ENCODE peak calls at places on chromosomes 4 and X, in five cellular contexts. U, V, E, M and C are unnamed samples. For H3K4me1 and H3K27me3, the result is how much of the 10 kb centered on the place peaks cover.

GRCh38 chr4:105088110-105088879 is 58.4 kb upstream of the TET2 start:
- DNase-seq in U (peak), V (no peak), E (peak), M (no peak), C (peak)

GRCh38 chr4:137749466-137749865 is 217.2 kb upstream of the PCDH18 start:
- DNase-seq in U (no peak), V (no peak), E (no peak), M (no peak), C (peak)

GRCh38 chr4:177356191-177356590 is 46.5 kb downstream of the NEIL3 start:
- DNase-seq in U (no peak), V (no peak), E (no peak), M (no peak), C (peak)

GRCh38 chr4:7103031-7103598 is 35.3 kb upstream of the GRPEL1 start:
- DNase-seq in U (peak), V (peak), E (peak), M (peak), C (peak)

GRCh38 chrX:106752101-106752678 is 25.7 kb downstream of the RNF128 start:
- DNase-seq in U (no peak), V (no peak), E (no peak), M (no peak), C (peak)

GRCh38 chr4:116180056-116180690 is 905.2 kb downstream of the TRAM1L1 start:
- DNase-seq in U (no peak), V (no peak), E (no peak), M (no peak), C (peak)

GRCh38 chr4:131613824-131614216 is 1535.3 kb upstream of the PCDH10 start:
- DNase-seq in U (no peak), V (no peak), E (no peak), M (no peak), C (no peak)

GRCh38 chr4:185911556-185912064 is 99.6 kb upstream of the SORBS2 start:
- DNase-seq in U (no peak), V (no peak), E (no peak), M (no peak), C (no peak)

GRCh38 chr4:126924237-126924636 is 708.5 kb upstream of the INTU start:
- DNase-seq in U (no peak), V (no peak), E (no peak), M (no peak), C (no peak)

GRCh38 chrX:10634681-10635161 is 14.3 kb upstream of the MID1 start:
- DNase-seq in U (no peak), V (no peak), E (peak), M (no peak), C (peak)

GRCh38 chr4:88737304-88738015 is 39.8 kb upstream of the NAP1L5 start:
- DNase-seq in U (no peak), V (peak), E (peak), M (peak), C (peak)

GRCh38 chr4:176805155-176805554 is 12.4 kb upstream of the VEGFC start:
- DNase-seq in U (no peak), V (no peak), E (no peak), M (no peak), C (peak)

GRCh38 chr4:154998284-154998683 is 210.2 kb upstream of the NPY2R start:
- DNase-seq in U (no peak), V (no peak), E (no peak), M (no peak), C (no peak)

GRCh38 chr4:188624370-188624769 is 485.1 kb downstream of the TRIML1 start:
- DNase-seq in U (no peak), V (no peak), E (no peak), M (peak), C (no peak)

GRCh38 chr4:82733636-82734035 is 65.0 kb downstream of the SCD5 start:
- DNase-seq in U (no peak), V (no peak), E (no peak), M (no peak), C (peak)

GRCh38 chrX:148412006-148412405 is 88.4 kb upstream of the AFF2 start:
- DNase-seq in U (no peak), V (no peak), E (no peak), M (no peak), C (no peak)

GRCh38 chr4:3708103-3708510 is 58.1 kb upstream of the ADRA2C start:
- DNase-seq in U (peak), V (no peak), E (peak), M (no peak), C (no peak)

GRCh38 chr4:89134775-89135319 is 23.5 kb downstream of the TIGD2 start:
- DNase-seq in U (peak), V (no peak), E (peak), M (no peak), C (peak)

GRCh38 chr4:115152081-115152480 is 38.7 kb upstream of the NDST4 start:
- DNase-seq in U (no peak), V (no peak), E (no peak), M (no peak), C (no peak)

GRCh38 chr4:20528508-20528907 is 171.8 kb upstream of the PACRGL start:
- DNase-seq in U (no peak), V (no peak), E (no peak), M (no peak), C (no peak)

GRCh38 chr4:25088342-25088952 is 57.7 kb upstream of the LGI2 start:
- DNase-seq in U (peak), V (no peak), E (no peak), M (no peak), C (no peak)

GRCh38 chr4:55372259-55372658 is 23.5 kb upstream of the TMEM165 start:
- DNase-seq in U (no peak), V (no peak), E (no peak), M (no peak), C (no peak)

GRCh38 chr4:163484906-163485305 is 9.6 kb upstream of the TMA16 start:
- DNase-seq in U (peak), V (peak), E (peak), M (no peak), C (no peak)

GRCh38 chrX:108001218-108001814 is 19.1 kb upstream of the TEX13B start:
- DNase-seq in U (no peak), V (peak), E (no peak), M (no peak), C (no peak)

GRCh38 chr4:158630893-158631292 is 40.8 kb downstream of the C4orf46 start:
- DNase-seq in U (peak), V (no peak), E (no peak), M (no peak), C (no peak)

GRCh38 chrX:38336538-38337240 is 9.4 kb upstream of the RPGR start:
- DNase-seq in U (no peak), V (no peak), E (no peak), M (no peak), C (no peak)

GRCh38 chrX:109886122-109886761 is 116.7 kb upstream of the TMEM164 start:
- DNase-seq in U (no peak), V (peak), E (no peak), M (no peak), C (no peak)

GRCh38 chrX:135170468-135170867 is 730 bp downstream of the CT55 start:
- DNase-seq in U (no peak), V (no peak), E (no peak), M (no peak), C (no peak)

GRCh38 chr4:170003071-170004070 is 22.8 kb downstream of the MFAP3L start:
- DNase-seq in U (no peak), V (no peak), E (no peak), M (no peak), C (no peak)

GRCh38 chr4:10622728-10623127 is 61.8 kb downstream of the CLNK start:
- DNase-seq in U (no peak), V (no peak), E (no peak), M (no peak), C (no peak)

GRCh38 chr4:98627883-98628282 is 30.5 kb downstream of the TSPAN5 start:
- DNase-seq in U (no peak), V (no peak), E (no peak), M (no peak), C (peak)

GRCh38 chr4:41851621-41852020 is 83.6 kb upstream of the TMEM33 start:
- DNase-seq in U (no peak), V (no peak), E (no peak), M (no peak), C (no peak)

GRCh38 chrX:1521459-1521956 is 15.5 kb downstream of the P2RY8 start:
- DNase-seq in U (no peak), V (peak), E (no peak), M (no peak), C (no peak)

GRCh38 chrX:47179221-47179927 is 14.3 kb upstream of the UBA1 start:
- DNase-seq in U (peak), V (no peak), E (no peak), M (peak), C (no peak)

GRCh38 chr4:169115144-169115896 is 105.3 kb upstream of the CBR4 start:
- DNase-seq in U (no peak), V (no peak), E (no peak), M (no peak), C (peak)

GRCh38 chrX:92209936-92210335 is 430.8 kb downstream of the PCDH11X start:
- DNase-seq in U (no peak), V (no peak), E (no peak), M (no peak), C (no peak)

GRCh38 chr4:77044458-77045124 is 31.2 kb downstream of the CCNI start:
- DNase-seq in U (no peak), V (no peak), E (no peak), M (no peak), C (no peak)

GRCh38 chr4:184446132-184446531 is 28.2 kb downstream of the IRF2 start:
- DNase-seq in U (no peak), V (no peak), E (no peak), M (no peak), C (no peak)
- H3K4me1 ChIP-seq in U (under half), V (half or more), E (under half), M (under half), C (under half)

DNA sequence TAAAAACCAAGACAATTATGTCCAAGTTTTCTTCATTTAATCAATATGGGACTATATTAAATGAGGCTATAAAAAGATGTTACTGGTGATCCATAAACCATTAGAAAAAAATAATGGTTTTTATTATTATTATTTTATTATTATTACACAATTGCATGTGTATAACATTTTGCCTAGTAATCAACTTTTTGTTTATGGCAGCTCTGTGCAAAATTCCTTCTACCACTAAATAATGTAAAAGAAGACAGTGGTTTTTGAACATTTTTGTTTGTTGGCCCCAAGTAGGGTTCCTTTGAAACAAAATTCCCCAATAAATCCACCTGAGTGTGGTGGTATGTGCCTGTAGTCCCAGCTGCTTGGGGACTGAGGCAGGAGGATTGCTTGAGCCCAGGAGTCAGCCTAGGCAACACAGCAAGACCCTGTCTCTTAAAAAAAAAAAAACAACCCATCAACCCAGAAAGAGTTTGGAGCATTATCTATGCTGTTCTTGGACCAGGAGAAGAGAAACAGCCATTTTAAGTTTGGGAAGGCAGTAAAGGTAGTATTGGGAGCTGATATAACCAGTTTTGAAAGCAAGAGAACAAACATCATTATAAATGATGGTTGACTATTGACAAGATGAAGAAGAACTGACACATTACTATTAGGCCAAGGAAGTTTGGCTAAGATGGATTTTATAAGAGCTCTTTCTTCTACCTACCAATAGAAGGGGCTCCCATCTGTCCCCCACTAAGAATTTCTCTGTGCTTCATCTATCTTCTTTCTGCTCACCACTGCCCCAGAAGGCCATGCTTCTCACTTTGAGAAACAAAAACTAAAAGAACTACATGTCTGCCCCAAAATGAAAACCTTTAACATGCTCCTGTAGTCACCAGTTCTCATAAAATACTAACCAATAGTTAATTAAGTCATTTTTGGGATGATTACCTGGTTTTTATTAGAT is 2.2 kb downstream of the TMEM156 start:
- DNase-seq in U (no peak), V (no peak), E (no peak), M (no peak), C (no peak)
- H3K27ac ChIP-seq in U (no peak), V (peak), E (no peak), M (no peak), C (no peak)

GRCh38 chrX:16155586-16155985 is 11.7 kb upstream of the MAGEB17 start:
- DNase-seq in U (no peak), V (no peak), E (no peak), M (no peak), C (no peak)
- H3K27me3 ChIP-seq in U (under half), V (under half), E (under half), M (under half), C (under half)

GRCh38 chr4:171025323-171025722 is 787.9 kb upstream of the GALNTL6 start:
- DNase-seq in U (no peak), V (no peak), E (no peak), M (no peak), C (no peak)

GRCh38 chr4:171025776-171026175 is 787.4 kb upstream of the GALNTL6 start:
- DNase-seq in U (no peak), V (no peak), E (no peak), M (no peak), C (no peak)

GRCh38 chr4:171022698-171023378 is 790.4 kb upstream of the GALNTL6 start:
- DNase-seq in U (no peak), V (no peak), E (no peak), M (no peak), C (no peak)

GRCh38 chr4:171024720-171025303 is 788.4 kb upstream of the GALNTL6 start:
- DNase-seq in U (no peak), V (no peak), E (no peak), M (no peak), C (no peak)
- H3K4me1 ChIP-seq in U (under half), V (under half), E (under half), M (under half), C (under half)

DNA sequence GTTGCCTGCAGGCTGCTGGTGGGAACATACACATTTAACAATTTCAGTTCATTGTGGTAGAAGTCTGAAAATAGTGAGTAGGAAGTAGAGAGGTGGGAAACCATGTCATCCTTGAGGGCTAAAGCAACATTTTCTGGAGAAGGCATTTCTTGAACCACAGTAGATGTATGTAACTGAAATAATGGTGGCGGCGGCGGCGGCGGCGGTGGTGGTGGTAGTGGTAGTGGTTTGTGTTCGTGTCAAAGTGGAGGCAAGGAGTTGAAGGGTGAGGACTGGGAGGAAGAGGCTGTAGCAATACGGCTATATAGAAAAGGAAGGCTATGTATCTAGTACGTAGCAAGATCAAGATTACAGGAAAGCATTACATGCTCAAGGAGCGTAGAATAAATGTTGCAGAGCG is 1381.6 kb upstream of the TENM3 start:
- DNase-seq in U (no peak), V (no peak), E (no peak), M (no peak), C (no peak)
- H3K27ac ChIP-seq in U (no peak), V (no peak), E (no peak), M (no peak), C (no peak)

GRCh38 chrX:70552174-70552704 is 107.6 kb downstream of the DLG3 start:
- DNase-seq in U (no peak), V (no peak), E (no peak), M (no peak), C (no peak)
- H3K27me3 ChIP-seq in U (under half), V (under half), E (under half), M (under half), C (under half)

DNA sequence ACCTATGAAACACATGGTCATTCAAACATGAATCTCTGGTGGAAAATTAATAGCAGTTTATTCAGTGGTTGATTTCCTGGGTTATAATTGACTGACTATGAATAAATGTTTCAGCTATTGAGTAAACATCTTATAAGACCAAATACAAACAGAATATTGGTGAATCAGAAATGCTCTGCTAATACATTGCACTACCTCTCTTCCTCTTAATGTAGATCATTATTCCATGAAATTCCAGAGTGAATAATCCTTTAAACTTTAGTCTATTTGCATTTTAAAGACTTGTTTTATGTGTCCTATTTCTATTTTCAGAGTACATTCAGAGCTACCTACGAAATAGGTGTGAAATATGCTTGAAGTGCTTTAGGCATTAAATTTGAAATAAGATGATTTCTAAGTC is 715.4 kb downstream of the ADGRL3 start:
- DNase-seq in U (no peak), V (no peak), E (no peak), M (no peak), C (no peak)
- H3K4me1 ChIP-seq in U (under half), V (under half), E (under half), M (under half), C (under half)